ENCODE peak calls at places on chromosomes 1 and 21, in seven cellular contexts. Y is body of pancreas, K is lower leg skin, B is AG09309, J is endodermal cell, H is astrocyte, A is fibroblast of lung. O is an unnamed sample.

GRCh38 chr1:220891221-220892085 is 12.2 kb downstream of the HLX start:
- DNase-seq in H (no peak), Y (no peak), A (no peak), B (no peak), J (peak), K (no peak), O (no peak)

GRCh38 chr21:39788383-39788782 is 43.4 kb downstream of the IGSF5 start:
- DNase-seq in A (peak), K (peak), H (peak), B (peak), Y (peak), J (peak), O (peak)

GRCh38 chr1:234731371-234732085 is 121.5 kb upstream of the IRF2BP2 start:
- DNase-seq in B (peak), K (no peak), J (no peak), H (peak), A (peak), Y (no peak), O (no peak)

GRCh38 chr21:45886610-45887026 is 95.0 kb upstream of the COL6A1 start:
- DNase-seq in H (no peak), B (no peak), J (no peak), Y (no peak), A (no peak), K (no peak), O (no peak)

GRCh38 chr1:59453297-59453970 is 156.5 kb downstream of the FGGY start:
- DNase-seq in J (no peak), H (no peak), B (no peak), K (no peak), Y (no peak), A (no peak), O (no peak)

GRCh38 chr21:43995521-43996105 is 16.5 kb upstream of the TRAPPC10 start:
- DNase-seq in J (no peak), B (no peak), H (no peak), K (no peak), A (no peak), Y (no peak), O (no peak)

GRCh38 chr21:45396620-45396995 is 8.4 kb upstream of the COL18A1 start:
- DNase-seq in B (no peak), H (no peak), K (no peak), Y (no peak), A (no peak), J (peak), O (no peak)

GRCh38 chr1:236515443-236515958 is 8.3 kb upstream of the LGALS8 start:
- DNase-seq in J (no peak), B (no peak), K (no peak), Y (peak), H (no peak), A (no peak), O (no peak)

GRCh38 chr1:10431065-10431730 is 965 bp downstream of the CENPS start:
- DNase-seq in K (no peak), Y (no peak), B (peak), H (peak), J (no peak), A (no peak), O (peak)

GRCh38 chr1:109113787-109114568 is at the start of gene ELAPOR1:
- DNase-seq in K (peak), Y (peak), B (no peak), A (no peak), H (no peak), J (peak), O (peak)

GRCh38 chr1:237152506-237153335 is 110.7 kb downstream of the RYR2 start:
- DNase-seq in H (no peak), Y (no peak), J (no peak), A (peak), K (no peak), B (no peak), O (no peak)

GRCh38 chr1:5430136-5430535 is 562.1 kb downstream of the NPHP4 start:
- DNase-seq in J (no peak), A (no peak), H (no peak), K (no peak), Y (no peak), B (no peak), O (no peak)

GRCh38 chr1:211343607-211344334 is 17.1 kb downstream of the TRAF5 start:
- DNase-seq in A (no peak), K (no peak), B (no peak), H (no peak), Y (no peak), J (peak), O (no peak)

GRCh38 chr1:218030846-218031245 is 254.2 kb upstream of the RRP15 start:
- DNase-seq in B (no peak), Y (no peak), H (no peak), J (no peak), A (no peak), K (no peak), O (no peak)

GRCh38 chr1:95221306-95221705 is 12.7 kb upstream of the RWDD3 start:
- DNase-seq in A (peak), B (no peak), J (peak), H (no peak), Y (no peak), K (no peak), O (no peak)

GRCh38 chr1:6831368-6831767 is 46.1 kb downstream of the CAMTA1 start:
- DNase-seq in A (peak), K (no peak), H (no peak), Y (no peak), B (no peak), J (no peak), O (peak)

GRCh38 chr1:206040328-206040727 is 12.6 kb upstream of the RHEX start:
- DNase-seq in H (no peak), J (no peak), A (no peak), B (no peak), Y (no peak), K (no peak), O (no peak)
- H3K4me3 ChIP-seq in H (no peak), J (no peak), A (no peak), B (no peak), Y (no peak), K (no peak), O (no peak)

DNA sequence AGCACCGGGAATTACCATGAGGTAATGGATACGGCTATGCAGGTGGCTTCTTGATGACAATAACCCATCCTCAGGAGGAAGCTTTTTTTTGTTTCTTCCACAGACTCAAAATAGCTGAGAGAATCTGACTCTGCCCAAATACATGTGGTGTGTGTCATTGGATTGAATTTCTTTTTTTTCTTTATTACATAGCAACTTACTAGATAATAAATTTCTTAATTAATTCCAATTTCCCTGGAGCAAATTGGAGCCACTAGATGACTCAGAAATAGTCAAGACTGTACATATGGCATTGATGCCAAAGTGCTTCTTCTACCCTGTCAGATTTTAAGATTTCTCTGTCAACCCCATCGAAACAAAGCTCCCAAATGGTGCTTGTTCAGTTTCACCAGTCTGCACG is 42.7 kb downstream of the L1TD1 start:
- DNase-seq in J (no peak), H (no peak), A (no peak), B (no peak), Y (no peak), K (no peak), O (no peak)
- H3K4me3 ChIP-seq in J (no peak), H (no peak), A (no peak), B (no peak), Y (no peak), K (no peak), O (no peak)

DNA sequence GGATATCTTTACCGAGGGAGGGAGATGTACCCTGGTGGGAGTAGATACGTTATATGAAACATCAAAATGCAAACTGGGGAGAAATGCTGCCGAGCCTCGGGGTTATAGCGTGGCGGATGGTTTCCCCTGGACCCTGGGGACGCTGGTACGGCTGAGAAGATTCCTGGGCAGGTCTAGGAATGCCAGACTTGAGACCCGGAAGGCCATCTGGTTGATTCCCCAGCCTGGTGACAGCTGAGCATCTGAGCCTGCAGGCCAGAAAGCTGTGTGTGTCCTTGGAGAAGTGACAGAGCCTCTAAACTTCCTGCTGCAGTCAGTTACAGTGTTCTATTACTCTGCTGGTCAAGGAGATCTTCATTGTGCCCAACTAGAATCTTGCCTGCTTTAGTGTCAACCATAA is 2.3 kb downstream of the VASH2 start:
- DNase-seq in K (no peak), B (no peak), J (no peak), Y (no peak), H (no peak), A (no peak), O (no peak)
- H3K4me3 ChIP-seq in K (no peak), B (no peak), J (peak), Y (no peak), H (no peak), A (no peak), O (no peak)

GRCh38 chr1:25028587-25028909 is 98.5 kb upstream of the RUNX3 start:
- DNase-seq in Y (no peak), H (no peak), B (no peak), A (no peak), K (no peak), J (no peak), O (no peak)
- H3K4me3 ChIP-seq in Y (no peak), H (no peak), B (no peak), A (no peak), K (no peak), J (no peak), O (no peak)

O was measured in fibroblast of villous mesenchyme.